ENCODE peak calls at places on chromosomes 5 and 9, in five cellular contexts. Z is transverse colon, E is hepatocyte, H is body of pancreas, P is MM.1S. X is an unnamed sample.

GRCh38 chr5:99083197-99083596 is 154.4 kb upstream of the CHD1 start:
- DNase-seq in Z (no peak), E (no peak), H (no peak), P (no peak), X (no peak)

GRCh38 chr9:136863623-136864273 is 2.4 kb downstream of the EDF1 start:
- DNase-seq in Z (no peak), E (no peak), H (no peak), P (no peak), X (no peak)

GRCh38 chr5:22319798-22320197 is 533.3 kb downstream of the CDH12 start:
- DNase-seq in Z (no peak), E (no peak), H (no peak), P (no peak), X (no peak)

GRCh38 chr5:159120446-159120845 is 20.7 kb upstream of the EBF1 start:
- DNase-seq in Z (no peak), E (no peak), H (no peak), P (peak; percentile 95), X (no peak)

GRCh38 chr5:109105631-109106267 is 304.0 kb downstream of the PJA2 start:
- DNase-seq in Z (no peak), E (peak; percentile 7), H (peak; percentile 3), P (no peak), X (no peak)

GRCh38 chr5:172821340-172821985 is 12.6 kb upstream of the ERGIC1 start:
- DNase-seq in Z (no peak), E (no peak), H (no peak), P (no peak), X (no peak)

GRCh38 chr5:144156767-144157171 is 13.7 kb downstream of the YIPF5 start:
- DNase-seq in Z (no peak), E (no peak), H (no peak), P (no peak), X (no peak)

GRCh38 chr9:13268469-13268868 is 11.0 kb downstream of the MPDZ start:
- DNase-seq in Z (no peak), E (no peak), H (no peak), P (no peak), X (no peak)

GRCh38 chr5:93192107-93192506 is 388.9 kb downstream of the NR2F1-AS1 start:
- DNase-seq in Z (no peak), E (no peak), H (no peak), P (no peak), X (no peak)

GRCh38 chr9:113057193-113057592 is 669 bp upstream of the ZFP37 start:
- DNase-seq in Z (no peak), E (no peak), H (no peak), P (no peak), X (no peak)

GRCh38 chr5:79075646-79076426 is 6.3 kb downstream of the BHMT2 start:
- DNase-seq in Z (no peak), E (no peak), H (no peak), P (no peak), X (no peak)

GRCh38 chr5:14153932-14154646 is 10.9 kb downstream of the TRIO start:
- DNase-seq in Z (peak; percentile 78), E (peak; percentile 71), H (peak; percentile 47), P (no peak), X (peak; percentile 66)

GRCh38 chr5:11588803-11589202 is 315.4 kb downstream of the CTNND2 start:
- DNase-seq in Z (no peak), E (no peak), H (no peak), P (no peak), X (no peak)

GRCh38 chr9:2055203-2055658 is 40.1 kb downstream of the SMARCA2 start:
- DNase-seq in Z (no peak), E (no peak), H (no peak), P (no peak), X (no peak)

GRCh38 chr5:139149477-139150199 is 48.5 kb downstream of the SIL1 start:
- DNase-seq in Z (no peak), E (no peak), H (peak; percentile 29), P (no peak), X (no peak)

GRCh38 chr5:50712479-50712878 is 46.0 kb downstream of the PARP8 start:
- DNase-seq in Z (no peak), E (no peak), H (no peak), P (no peak), X (no peak)

GRCh38 chr5:61200582-61201155 is 38.4 kb upstream of the SMIM15 start:
- DNase-seq in Z (no peak), E (no peak), H (no peak), P (no peak), X (no peak)

GRCh38 chr9:106755727-106756126 is 107.2 kb upstream of the ZNF462 start:
- DNase-seq in Z (no peak), E (peak; percentile 25), H (peak; percentile 91), P (no peak), X (peak; percentile 53)

GRCh38 chr5:170107674-170108073 is 2.0 kb downstream of the FOXI1 start:
- DNase-seq in Z (no peak), E (no peak), H (no peak), P (no peak), X (no peak)
- TF ChIP-seq CTCF in Z (no peak), E (no peak), H (no peak), P (no peak), X (no peak)

DNA sequence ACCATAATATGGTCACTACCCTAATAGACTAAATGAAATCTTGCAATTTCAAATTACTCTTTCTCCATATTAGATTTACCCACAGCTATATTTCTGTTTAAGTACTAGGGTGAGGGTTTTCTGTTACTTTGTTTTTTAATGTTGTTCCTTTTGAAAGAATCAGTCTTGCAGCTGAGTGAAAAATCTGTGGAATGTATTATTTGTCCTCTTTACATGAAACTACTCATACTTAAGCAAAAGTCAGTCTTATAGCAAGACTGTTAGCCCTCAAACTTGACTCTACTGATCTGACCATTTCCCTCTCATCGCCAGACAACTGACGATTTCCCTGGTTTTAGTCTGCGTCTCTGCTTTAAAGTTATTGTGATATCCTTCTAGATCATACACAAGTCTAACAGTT is 84.0 kb downstream of the PIK3R1 start:
- DNase-seq in Z (no peak), E (no peak), H (no peak), P (no peak), X (no peak)
- H3K36me3 ChIP-seq in Z (no peaks in the 10 kb centered on the region), E (peaks cover 12% of the 10 kb centered on the region), H (peaks cover 26% of the 10 kb centered on the region), P (peaks cover 7% of the 10 kb centered on the region), X (no peaks in the 10 kb centered on the region)

GRCh38 chr5:145908206-145908945 is 28.0 kb upstream of the SH3RF2 start:
- DNase-seq in Z (no peak), E (no peak), H (no peak), P (no peak), X (no peak)
- TF ChIP-seq CTCF in Z (peak; percentile 31), E (peak; percentile 23), H (peak; percentile 46), P (peak; percentile 5), X (no peak)

DNA sequence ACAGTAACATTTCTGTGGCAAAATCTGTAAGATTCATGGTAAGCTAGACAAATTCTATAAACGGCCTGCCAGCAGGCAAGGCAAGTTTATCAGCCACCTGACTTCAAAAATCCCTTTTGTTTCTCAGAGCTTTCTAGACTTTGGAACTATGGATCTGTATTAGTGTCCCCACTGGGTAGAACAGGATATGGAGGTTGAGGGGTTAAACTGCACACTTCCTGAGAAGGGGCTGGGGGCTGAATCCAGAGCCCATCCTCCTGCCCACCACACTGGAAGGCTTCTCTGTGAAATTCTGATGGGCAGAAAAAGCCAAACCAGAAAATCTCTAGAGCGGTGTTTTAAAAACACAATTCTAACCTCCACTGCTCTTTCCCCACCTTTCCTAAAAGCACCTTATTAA is 128.7 kb downstream of the ENTREP1 start:
- DNase-seq in Z (no peak), E (no peak), H (no peak), P (no peak), X (no peak)
- H3K36me3 ChIP-seq in Z (no peaks in the 10 kb centered on the region), E (no peaks in the 10 kb centered on the region), H (no peaks in the 10 kb centered on the region), P (no peaks in the 10 kb centered on the region), X (no peaks in the 10 kb centered on the region)

GRCh38 chr5:111060169-111060568 is 11.3 kb upstream of the TSLP start:
- DNase-seq in Z (no peak), E (no peak), H (no peak), P (no peak), X (no peak)

GRCh38 chr5:111066261-111066938 is 5.1 kb upstream of the TSLP start:
- DNase-seq in Z (no peak), E (no peak), H (no peak), P (no peak), X (no peak)

GRCh38 chr5:111068208-111068607 is 3.3 kb upstream of the TSLP start:
- DNase-seq in Z (no peak), E (no peak), H (no peak), P (no peak), X (no peak)

GRCh38 chr5:111061618-111062017 is 9.9 kb upstream of the TSLP start:
- DNase-seq in Z (no peak), E (no peak), H (no peak), P (no peak), X (no peak)

DNA sequence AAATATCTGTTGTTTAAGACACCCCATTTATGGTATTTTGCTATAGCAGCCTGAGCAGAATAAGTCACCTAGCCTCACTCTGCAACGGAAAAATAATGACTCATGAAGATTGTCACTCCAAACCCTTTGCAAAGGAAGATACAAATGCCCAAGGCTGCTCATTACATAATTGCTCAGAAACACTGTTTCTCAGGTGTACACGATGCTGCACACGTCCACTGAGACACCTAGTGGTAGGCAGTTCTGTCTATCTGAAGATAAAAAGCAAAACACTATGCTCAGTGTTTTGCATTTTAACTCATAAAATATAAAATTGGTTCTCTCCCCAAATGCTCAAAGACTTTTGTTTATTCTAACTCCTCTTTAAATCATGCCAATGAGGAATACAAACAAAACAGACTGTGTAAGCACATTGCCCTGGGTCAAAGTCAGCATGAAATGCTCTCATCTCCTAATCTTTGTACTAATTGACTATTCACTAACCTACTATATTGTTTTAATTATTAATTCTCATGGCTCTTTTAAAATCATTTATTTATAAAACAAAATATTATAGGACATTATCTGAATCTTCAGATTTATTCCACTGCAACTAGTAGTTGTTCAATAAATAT is 7.7 kb upstream of the TSLP start:
- DNase-seq in Z (no peak), E (peak; percentile 58), H (no peak), P (peak; percentile 45), X (no peak)
- TF ChIP-seq CTCF in Z (peak; percentile 20), E (peak; percentile 46), H (peak; percentile 24), P (peak; percentile 52), X (no peak)

GRCh38 chr5:111656580-111656979 is 100.4 kb downstream of the NREP start:
- DNase-seq in Z (no peak), E (no peak), H (no peak), P (no peak), X (no peak)
- H3K36me3 ChIP-seq in Z (no peaks in the 10 kb centered on the region), E (no peaks in the 10 kb centered on the region), H (no peaks in the 10 kb centered on the region), P (no peaks in the 10 kb centered on the region), X (no peaks in the 10 kb centered on the region)

DNA sequence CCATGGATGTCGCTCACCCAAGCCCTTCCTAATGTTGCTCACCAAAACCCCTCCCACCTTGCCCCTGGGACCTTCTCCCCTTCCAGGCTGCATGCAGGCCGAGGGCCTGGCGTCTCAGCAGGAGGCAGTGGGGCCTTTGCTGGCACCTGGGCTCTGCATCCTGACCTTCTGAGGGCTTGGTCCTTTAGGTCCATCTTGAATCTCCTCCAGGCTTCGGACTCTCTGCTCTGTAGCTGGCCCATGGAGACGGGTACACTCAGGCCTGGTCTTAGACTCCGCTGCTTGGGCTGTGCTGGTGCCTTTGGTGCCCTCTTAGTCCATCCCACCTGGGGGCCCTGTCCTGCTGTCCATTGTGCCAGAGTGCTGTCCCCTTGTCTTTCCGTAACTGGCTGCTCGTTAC is 14.0 kb downstream of the TENT4A start:
- DNase-seq in Z (no peak), E (no peak), H (no peak), P (no peak), X (no peak)
- TF ChIP-seq CTCF in Z (no peak), E (no peak), H (no peak), P (no peak), X (no peak)